ENCODE peak calls at places on chromosomes 12 and 14, in eight cellular contexts. One of them, this sample, is unnamed.

GRCh38 chr12:53383258-53383657 is 3.3 kb downstream of the SP1 start:
- DNase-seq in AG10803: no peak
- DNase-seq in GM10248: no peak
- DNase-seq in left ventricle myocardium inferior: no peak
- DNase-seq in stimulated activated CD8-positive, alpha-beta memory T cell treated with anti-CD3 and anti-CD28 coated beads, Interleukin-7, amount 100 ng/mL, for 1 hour: no peak
- DNase-seq in NCI-H524: no peak
- DNase-seq in activated CD8-positive, alpha-beta T cell treated with anti-CD3 and anti-CD28 coated beads for 36 hours: no peak
- DNase-seq in lower leg skin: no peak
- DNase-seq in this sample: no peak

GRCh38 chr12:102879144-102879763 is 37.8 kb downstream of the PAH start:
- DNase-seq in AG10803: peak; percentile 63
- DNase-seq in GM10248: peak; percentile 45
- DNase-seq in left ventricle myocardium inferior: peak; percentile 22
- DNase-seq in stimulated activated CD8-positive, alpha-beta memory T cell treated with anti-CD3 and anti-CD28 coated beads, Interleukin-7, amount 100 ng/mL, for 1 hour: no peak
- DNase-seq in NCI-H524: peak; percentile 92
- DNase-seq in activated CD8-positive, alpha-beta T cell treated with anti-CD3 and anti-CD28 coated beads for 36 hours: peak; percentile 54
- DNase-seq in lower leg skin: peak; percentile 70
- DNase-seq in this sample: no peak

GRCh38 chr12:105018761-105019160 is 32.6 kb downstream of the NOPCHAP1 start:
- DNase-seq in AG10803: no peak
- DNase-seq in GM10248: no peak
- DNase-seq in left ventricle myocardium inferior: no peak
- DNase-seq in stimulated activated CD8-positive, alpha-beta memory T cell treated with anti-CD3 and anti-CD28 coated beads, Interleukin-7, amount 100 ng/mL, for 1 hour: no peak
- DNase-seq in NCI-H524: peak; percentile 88
- DNase-seq in activated CD8-positive, alpha-beta T cell treated with anti-CD3 and anti-CD28 coated beads for 36 hours: no peak
- DNase-seq in lower leg skin: no peak
- DNase-seq in this sample: no peak

GRCh38 chr12:107145397-107145796 is 52.0 kb upstream of the CRY1 start:
- DNase-seq in AG10803: no peak
- DNase-seq in GM10248: no peak
- DNase-seq in left ventricle myocardium inferior: no peak
- DNase-seq in stimulated activated CD8-positive, alpha-beta memory T cell treated with anti-CD3 and anti-CD28 coated beads, Interleukin-7, amount 100 ng/mL, for 1 hour: no peak
- DNase-seq in NCI-H524: no peak
- DNase-seq in activated CD8-positive, alpha-beta T cell treated with anti-CD3 and anti-CD28 coated beads for 36 hours: no peak
- DNase-seq in lower leg skin: no peak
- DNase-seq in this sample: no peak

GRCh38 chr12:25689996-25690501 is 137.0 kb upstream of the LMNTD1 start:
- DNase-seq in AG10803: peak; percentile 65
- DNase-seq in GM10248: no peak
- DNase-seq in left ventricle myocardium inferior: peak; percentile 26
- DNase-seq in stimulated activated CD8-positive, alpha-beta memory T cell treated with anti-CD3 and anti-CD28 coated beads, Interleukin-7, amount 100 ng/mL, for 1 hour: no peak
- DNase-seq in NCI-H524: peak; percentile 87
- DNase-seq in activated CD8-positive, alpha-beta T cell treated with anti-CD3 and anti-CD28 coated beads for 36 hours: no peak
- DNase-seq in lower leg skin: no peak
- DNase-seq in this sample: no peak

GRCh38 chr12:14443531-14443930 is 78.0 kb downstream of the ATF7IP start:
- DNase-seq in AG10803: peak; percentile 49
- DNase-seq in GM10248: no peak
- DNase-seq in left ventricle myocardium inferior: no peak
- DNase-seq in stimulated activated CD8-positive, alpha-beta memory T cell treated with anti-CD3 and anti-CD28 coated beads, Interleukin-7, amount 100 ng/mL, for 1 hour: no peak
- DNase-seq in NCI-H524: no peak
- DNase-seq in activated CD8-positive, alpha-beta T cell treated with anti-CD3 and anti-CD28 coated beads for 36 hours: no peak
- DNase-seq in lower leg skin: no peak
- DNase-seq in this sample: no peak

GRCh38 chr14:102217987-102218421 is 78.3 kb downstream of the WDR20 start:
- DNase-seq in AG10803: no peak
- DNase-seq in GM10248: no peak
- DNase-seq in left ventricle myocardium inferior: no peak
- DNase-seq in stimulated activated CD8-positive, alpha-beta memory T cell treated with anti-CD3 and anti-CD28 coated beads, Interleukin-7, amount 100 ng/mL, for 1 hour: no peak
- DNase-seq in NCI-H524: no peak
- DNase-seq in activated CD8-positive, alpha-beta T cell treated with anti-CD3 and anti-CD28 coated beads for 36 hours: no peak
- DNase-seq in lower leg skin: no peak
- DNase-seq in this sample: no peak

GRCh38 chr12:75571204-75571603 is 59.8 kb upstream of the KRR1 start:
- DNase-seq in AG10803: no peak
- DNase-seq in GM10248: no peak
- DNase-seq in left ventricle myocardium inferior: no peak
- DNase-seq in stimulated activated CD8-positive, alpha-beta memory T cell treated with anti-CD3 and anti-CD28 coated beads, Interleukin-7, amount 100 ng/mL, for 1 hour: no peak
- DNase-seq in NCI-H524: no peak
- DNase-seq in activated CD8-positive, alpha-beta T cell treated with anti-CD3 and anti-CD28 coated beads for 36 hours: no peak
- DNase-seq in lower leg skin: no peak
- DNase-seq in this sample: no peak

GRCh38 chr14:20631023-20631820 is 10.3 kb downstream of the OR6S1 start:
- DNase-seq in AG10803: peak; percentile 53
- DNase-seq in GM10248: no peak
- DNase-seq in left ventricle myocardium inferior: no peak
- DNase-seq in stimulated activated CD8-positive, alpha-beta memory T cell treated with anti-CD3 and anti-CD28 coated beads, Interleukin-7, amount 100 ng/mL, for 1 hour: no peak
- DNase-seq in NCI-H524: peak; percentile 83
- DNase-seq in activated CD8-positive, alpha-beta T cell treated with anti-CD3 and anti-CD28 coated beads for 36 hours: peak; percentile 72
- DNase-seq in lower leg skin: no peak
- DNase-seq in this sample: no peak

GRCh38 chr14:55339770-55340169 is 68.5 kb downstream of the FBXO34 start:
- DNase-seq in AG10803: no peak
- DNase-seq in GM10248: peak; percentile 43
- DNase-seq in left ventricle myocardium inferior: no peak
- DNase-seq in stimulated activated CD8-positive, alpha-beta memory T cell treated with anti-CD3 and anti-CD28 coated beads, Interleukin-7, amount 100 ng/mL, for 1 hour: no peak
- DNase-seq in NCI-H524: peak; percentile 59
- DNase-seq in activated CD8-positive, alpha-beta T cell treated with anti-CD3 and anti-CD28 coated beads for 36 hours: peak; percentile 68
- DNase-seq in lower leg skin: no peak
- DNase-seq in this sample: no peak

GRCh38 chr12:130714591-130715149 is 1.4 kb downstream of the RIMBP2 start:
- DNase-seq in AG10803: no peak
- DNase-seq in GM10248: no peak
- DNase-seq in left ventricle myocardium inferior: no peak
- DNase-seq in stimulated activated CD8-positive, alpha-beta memory T cell treated with anti-CD3 and anti-CD28 coated beads, Interleukin-7, amount 100 ng/mL, for 1 hour: no peak
- DNase-seq in NCI-H524: peak; percentile 65
- DNase-seq in activated CD8-positive, alpha-beta T cell treated with anti-CD3 and anti-CD28 coated beads for 36 hours: no peak
- DNase-seq in lower leg skin: no peak
- DNase-seq in this sample: no peak

GRCh38 chr12:56684745-56685369 is 3.2 kb downstream of the PTGES3 start:
- DNase-seq in AG10803: no peak
- DNase-seq in GM10248: no peak
- DNase-seq in left ventricle myocardium inferior: no peak
- DNase-seq in stimulated activated CD8-positive, alpha-beta memory T cell treated with anti-CD3 and anti-CD28 coated beads, Interleukin-7, amount 100 ng/mL, for 1 hour: no peak
- DNase-seq in NCI-H524: no peak
- DNase-seq in activated CD8-positive, alpha-beta T cell treated with anti-CD3 and anti-CD28 coated beads for 36 hours: no peak
- DNase-seq in lower leg skin: no peak
- DNase-seq in this sample: no peak

GRCh38 chr12:64066052-64066451 is 156.0 kb downstream of the KICS2 start:
- DNase-seq in AG10803: no peak
- DNase-seq in GM10248: no peak
- DNase-seq in left ventricle myocardium inferior: no peak
- DNase-seq in stimulated activated CD8-positive, alpha-beta memory T cell treated with anti-CD3 and anti-CD28 coated beads, Interleukin-7, amount 100 ng/mL, for 1 hour: no peak
- DNase-seq in NCI-H524: no peak
- DNase-seq in activated CD8-positive, alpha-beta T cell treated with anti-CD3 and anti-CD28 coated beads for 36 hours: no peak
- DNase-seq in lower leg skin: no peak
- DNase-seq in this sample: no peak

GRCh38 chr12:128140551-128140950 is 126.4 kb upstream of the TMEM132C start:
- DNase-seq in AG10803: no peak
- DNase-seq in GM10248: no peak
- DNase-seq in left ventricle myocardium inferior: no peak
- DNase-seq in stimulated activated CD8-positive, alpha-beta memory T cell treated with anti-CD3 and anti-CD28 coated beads, Interleukin-7, amount 100 ng/mL, for 1 hour: no peak
- DNase-seq in NCI-H524: no peak
- DNase-seq in activated CD8-positive, alpha-beta T cell treated with anti-CD3 and anti-CD28 coated beads for 36 hours: no peak
- DNase-seq in lower leg skin: no peak
- DNase-seq in this sample: no peak

GRCh38 chr14:96136361-96136760 is 68.3 kb upstream of the BDKRB2 start:
- DNase-seq in AG10803: peak; percentile 76
- DNase-seq in GM10248: no peak
- DNase-seq in left ventricle myocardium inferior: no peak
- DNase-seq in stimulated activated CD8-positive, alpha-beta memory T cell treated with anti-CD3 and anti-CD28 coated beads, Interleukin-7, amount 100 ng/mL, for 1 hour: no peak
- DNase-seq in NCI-H524: no peak
- DNase-seq in activated CD8-positive, alpha-beta T cell treated with anti-CD3 and anti-CD28 coated beads for 36 hours: no peak
- DNase-seq in lower leg skin: no peak
- DNase-seq in this sample: no peak

GRCh38 chr14:72916174-72916573 is 10.1 kb upstream of the DCAF4 start:
- DNase-seq in AG10803: no peak
- DNase-seq in GM10248: no peak
- DNase-seq in left ventricle myocardium inferior: no peak
- DNase-seq in stimulated activated CD8-positive, alpha-beta memory T cell treated with anti-CD3 and anti-CD28 coated beads, Interleukin-7, amount 100 ng/mL, for 1 hour: no peak
- DNase-seq in NCI-H524: no peak
- DNase-seq in activated CD8-positive, alpha-beta T cell treated with anti-CD3 and anti-CD28 coated beads for 36 hours: no peak
- DNase-seq in lower leg skin: no peak
- DNase-seq in this sample: no peak

GRCh38 chr12:52865090-52865944 is 16.5 kb upstream of the KRT78 start:
- DNase-seq in AG10803: peak; percentile 62
- DNase-seq in GM10248: peak; percentile 59
- DNase-seq in left ventricle myocardium inferior: peak; percentile 48
- DNase-seq in stimulated activated CD8-positive, alpha-beta memory T cell treated with anti-CD3 and anti-CD28 coated beads, Interleukin-7, amount 100 ng/mL, for 1 hour: no peak
- DNase-seq in NCI-H524: peak; percentile 87
- DNase-seq in activated CD8-positive, alpha-beta T cell treated with anti-CD3 and anti-CD28 coated beads for 36 hours: peak; percentile 26
- DNase-seq in lower leg skin: peak; percentile 71
- DNase-seq in this sample: peak; percentile 21

GRCh38 chr14:48936352-48936751 is 649.8 kb downstream of the RPS29 start:
- DNase-seq in AG10803: peak; percentile 51
- DNase-seq in GM10248: no peak
- DNase-seq in left ventricle myocardium inferior: no peak
- DNase-seq in stimulated activated CD8-positive, alpha-beta memory T cell treated with anti-CD3 and anti-CD28 coated beads, Interleukin-7, amount 100 ng/mL, for 1 hour: no peak
- DNase-seq in NCI-H524: no peak
- DNase-seq in activated CD8-positive, alpha-beta T cell treated with anti-CD3 and anti-CD28 coated beads for 36 hours: no peak
- DNase-seq in lower leg skin: no peak
- DNase-seq in this sample: no peak

GRCh38 chr12:11885261-11886038 is 185.3 kb upstream of the BCL2L14 start:
- DNase-seq in AG10803: peak; percentile 31
- DNase-seq in GM10248: no peak
- DNase-seq in left ventricle myocardium inferior: no peak
- DNase-seq in stimulated activated CD8-positive, alpha-beta memory T cell treated with anti-CD3 and anti-CD28 coated beads, Interleukin-7, amount 100 ng/mL, for 1 hour: no peak
- DNase-seq in NCI-H524: no peak
- DNase-seq in activated CD8-positive, alpha-beta T cell treated with anti-CD3 and anti-CD28 coated beads for 36 hours: no peak
- DNase-seq in lower leg skin: no peak
- DNase-seq in this sample: no peak

GRCh38 chr14:51614707-51615106 is 37.0 kb upstream of the FRMD6 start:
- DNase-seq in AG10803: peak; percentile 72
- DNase-seq in GM10248: no peak
- DNase-seq in left ventricle myocardium inferior: no peak
- DNase-seq in stimulated activated CD8-positive, alpha-beta memory T cell treated with anti-CD3 and anti-CD28 coated beads, Interleukin-7, amount 100 ng/mL, for 1 hour: no peak
- DNase-seq in NCI-H524: peak; percentile 98
- DNase-seq in activated CD8-positive, alpha-beta T cell treated with anti-CD3 and anti-CD28 coated beads for 36 hours: no peak
- DNase-seq in lower leg skin: no peak
- DNase-seq in this sample: no peak

GRCh38 chr12:65532162-65532561 is 253.7 kb downstream of the MSRB3 start:
- DNase-seq in AG10803: peak; percentile 82
- DNase-seq in GM10248: no peak
- DNase-seq in left ventricle myocardium inferior: no peak
- DNase-seq in stimulated activated CD8-positive, alpha-beta memory T cell treated with anti-CD3 and anti-CD28 coated beads, Interleukin-7, amount 100 ng/mL, for 1 hour: no peak
- DNase-seq in NCI-H524: no peak
- DNase-seq in activated CD8-positive, alpha-beta T cell treated with anti-CD3 and anti-CD28 coated beads for 36 hours: no peak
- DNase-seq in lower leg skin: no peak
- DNase-seq in this sample: no peak

GRCh38 chr12:48489012-48489411 is 6.7 kb downstream of the C12orf54 start:
- DNase-seq in AG10803: peak; percentile 5
- DNase-seq in GM10248: peak; percentile 52
- DNase-seq in left ventricle myocardium inferior: no peak
- DNase-seq in stimulated activated CD8-positive, alpha-beta memory T cell treated with anti-CD3 and anti-CD28 coated beads, Interleukin-7, amount 100 ng/mL, for 1 hour: no peak
- DNase-seq in NCI-H524: no peak
- DNase-seq in activated CD8-positive, alpha-beta T cell treated with anti-CD3 and anti-CD28 coated beads for 36 hours: no peak
- DNase-seq in lower leg skin: no peak
- DNase-seq in this sample: no peak

GRCh38 chr14:90580381-90581335 is 183.8 kb downstream of the CALM1 start:
- DNase-seq in AG10803: no peak
- DNase-seq in GM10248: no peak
- DNase-seq in left ventricle myocardium inferior: no peak
- DNase-seq in stimulated activated CD8-positive, alpha-beta memory T cell treated with anti-CD3 and anti-CD28 coated beads, Interleukin-7, amount 100 ng/mL, for 1 hour: no peak
- DNase-seq in NCI-H524: peak; percentile 38
- DNase-seq in activated CD8-positive, alpha-beta T cell treated with anti-CD3 and anti-CD28 coated beads for 36 hours: no peak
- DNase-seq in lower leg skin: no peak
- DNase-seq in this sample: no peak

GRCh38 chr12:68406134-68406576 is 74.0 kb upstream of the MDM1 start:
- DNase-seq in AG10803: peak; percentile 96
- DNase-seq in GM10248: no peak
- DNase-seq in left ventricle myocardium inferior: peak; percentile 94
- DNase-seq in stimulated activated CD8-positive, alpha-beta memory T cell treated with anti-CD3 and anti-CD28 coated beads, Interleukin-7, amount 100 ng/mL, for 1 hour: no peak
- DNase-seq in NCI-H524: no peak
- DNase-seq in activated CD8-positive, alpha-beta T cell treated with anti-CD3 and anti-CD28 coated beads for 36 hours: no peak
- DNase-seq in lower leg skin: peak; percentile 90
- DNase-seq in this sample: peak; percentile 100

GRCh38 chr12:118448341-118448740 is 72.0 kb downstream of the SUDS3 start:
- DNase-seq in AG10803: no peak
- DNase-seq in GM10248: no peak
- DNase-seq in left ventricle myocardium inferior: peak; percentile 17
- DNase-seq in stimulated activated CD8-positive, alpha-beta memory T cell treated with anti-CD3 and anti-CD28 coated beads, Interleukin-7, amount 100 ng/mL, for 1 hour: no peak
- DNase-seq in NCI-H524: no peak
- DNase-seq in activated CD8-positive, alpha-beta T cell treated with anti-CD3 and anti-CD28 coated beads for 36 hours: no peak
- DNase-seq in lower leg skin: no peak
- DNase-seq in this sample: no peak

GRCh38 chr14:96762650-96763049 is 34.5 kb upstream of the VRK1 start:
- DNase-seq in AG10803: peak; percentile 16
- DNase-seq in GM10248: peak; percentile 71
- DNase-seq in left ventricle myocardium inferior: no peak
- DNase-seq in stimulated activated CD8-positive, alpha-beta memory T cell treated with anti-CD3 and anti-CD28 coated beads, Interleukin-7, amount 100 ng/mL, for 1 hour: no peak
- DNase-seq in NCI-H524: peak; percentile 93
- DNase-seq in activated CD8-positive, alpha-beta T cell treated with anti-CD3 and anti-CD28 coated beads for 36 hours: peak; percentile 35
- DNase-seq in lower leg skin: no peak
- DNase-seq in this sample: no peak

GRCh38 chr14:34009956-34010355 is 59.1 kb upstream of the EGLN3 start:
- DNase-seq in AG10803: no peak
- DNase-seq in GM10248: no peak
- DNase-seq in left ventricle myocardium inferior: no peak
- DNase-seq in stimulated activated CD8-positive, alpha-beta memory T cell treated with anti-CD3 and anti-CD28 coated beads, Interleukin-7, amount 100 ng/mL, for 1 hour: no peak
- DNase-seq in NCI-H524: no peak
- DNase-seq in activated CD8-positive, alpha-beta T cell treated with anti-CD3 and anti-CD28 coated beads for 36 hours: no peak
- DNase-seq in lower leg skin: no peak
- DNase-seq in this sample: no peak

This sample was measured in GOT3.